ENCODE peak calls at places on chromosomes 16 and 17, in seven cellular contexts. W, S, B, L, F, I and G are unnamed samples.
A peak's percentile ranks its signal among the peaks of the same experiment; 100 is the strongest.

GRCh38 chr16:86041807-86042206 is 142.8 kb downstream of the IRF8 start:
- DNase-seq in W (no peak), S (no peak), B (no peak), L (no peak), F (no peak), I (no peak), G (no peak)

GRCh38 chr17:18179221-18179620 is 4.4 kb upstream of the ALKBH5 start:
- DNase-seq in W (no peak), S (no peak), B (no peak), L (no peak), F (no peak), I (no peak), G (no peak)

GRCh38 chr16:69855587-69855986 is 93.5 kb downstream of the WWP2 start:
- DNase-seq in W (no peak), S (no peak), B (no peak), L (no peak), F (no peak), I (no peak), G (no peak)

GRCh38 chr17:10729334-10730193 is at the start of gene TMEM220:
- DNase-seq in W (peak; percentile 68), S (peak; percentile 93), B (peak; percentile 82), L (peak; percentile 73), F (peak; percentile 89), I (peak; percentile 87), G (peak; percentile 85)

GRCh38 chr17:19520641-19521040 is 13.0 kb upstream of the SLC47A1 start:
- DNase-seq in W (no peak), S (no peak), B (no peak), L (no peak), F (no peak), I (no peak), G (no peak)

GRCh38 chr16:15772579-15773293 is 84.1 kb downstream of the MYH11 start:
- DNase-seq in W (no peak), S (no peak), B (no peak), L (no peak), F (no peak), I (no peak), G (no peak)

GRCh38 chr16:66554492-66554891 is 2.1 kb downstream of the CKLF start:
- DNase-seq in W (no peak), S (no peak), B (no peak), L (no peak), F (no peak), I (no peak), G (no peak)

GRCh38 chr17:781920-782731 is at the start of the genes GLOD4 and MRM3:
- DNase-seq in W (peak; percentile 81), S (peak; percentile 98), B (peak; percentile 93), L (peak; percentile 92), F (peak; percentile 92), I (peak; percentile 97), G (peak; percentile 95)

GRCh38 chr17:17774009-17774881 is 62.5 kb downstream of the SREBF1 start:
- DNase-seq in W (no peak), S (no peak), B (no peak), L (no peak), F (peak; percentile 62), I (no peak), G (no peak)

GRCh38 chr16:57318240-57318970 is 33.9 kb upstream of the PLLP start:
- DNase-seq in W (no peak), S (no peak), B (no peak), L (peak; percentile 47), F (no peak), I (no peak), G (peak; percentile 43)

GRCh38 chr16:68265078-68265925 is 976 bp downstream of the SLC7A6 start:
- DNase-seq in W (peak; percentile 36), S (peak; percentile 85), B (peak; percentile 83), L (peak; percentile 58), F (peak; percentile 88), I (peak; percentile 56), G (peak; percentile 86)

GRCh38 chr17:27226611-27227234 is 67.2 kb upstream of the WSB1 start:
- DNase-seq in W (no peak), S (no peak), B (no peak), L (no peak), F (peak; percentile 76), I (no peak), G (no peak)

GRCh38 chr16:71504901-71505300 is 15.8 kb upstream of the ZNF19 start:
- DNase-seq in W (no peak), S (no peak), B (no peak), L (no peak), F (no peak), I (no peak), G (no peak)

GRCh38 chr16:70412385-70412784 is 26.5 kb downstream of the ST3GAL2 start:
- DNase-seq in W (no peak), S (no peak), B (no peak), L (no peak), F (no peak), I (no peak), G (no peak)

GRCh38 chr17:8466873-8467272 is 31.2 kb downstream of the NDEL1 start:
- DNase-seq in W (no peak), S (no peak), B (no peak), L (no peak), F (no peak), I (no peak), G (no peak)

GRCh38 chr17:82489117-82489516 is 30.4 kb upstream of the FOXK2 start:
- DNase-seq in W (no peak), S (no peak), B (no peak), L (peak; percentile 58), F (peak; percentile 91), I (no peak), G (peak; percentile 86)

GRCh38 chr17:17739388-17740066 is 58.3 kb downstream of the RAI1 start:
- DNase-seq in W (peak; percentile 50), S (no peak), B (no peak), L (no peak), F (peak; percentile 86), I (peak; percentile 78), G (no peak)

GRCh38 chr17:4433515-4434031 is at the start of gene SPNS3:
- DNase-seq in W (no peak), S (no peak), B (no peak), L (no peak), F (no peak), I (no peak), G (no peak)

GRCh38 chr17:71919181-71919580 is 201.6 kb upstream of the SOX9 start:
- DNase-seq in W (no peak), S (no peak), B (no peak), L (no peak), F (no peak), I (no peak), G (no peak)

GRCh38 chr16:73057369-73058210 is 9.7 kb upstream of the ZFHX3 start:
- DNase-seq in W (peak; percentile 66), S (no peak), B (no peak), L (no peak), F (peak; percentile 69), I (peak; percentile 76), G (no peak)

GRCh38 chr16:52548261-52549010 is 1.5 kb upstream of the TOX3 start:
- DNase-seq in W (no peak), S (no peak), B (no peak), L (no peak), F (no peak), I (no peak), G (no peak)

GRCh38 chr16:89061590-89062380 is 31.9 kb upstream of the ACSF3 start:
- DNase-seq in W (no peak), S (no peak), B (no peak), L (no peak), F (no peak), I (no peak), G (no peak)

GRCh38 chr16:12119562-12119961 is 143.0 kb downstream of the SNX29 start:
- DNase-seq in W (no peak), S (no peak), B (no peak), L (peak; percentile 29), F (peak; percentile 57), I (no peak), G (no peak)

GRCh38 chr16:27365142-27366089 is 36.6 kb upstream of the IL21R start:
- DNase-seq in W (no peak), S (no peak), B (no peak), L (no peak), F (peak; percentile 65), I (no peak), G (no peak)

GRCh38 chr17:9230346-9230745 is 209.0 kb downstream of the NTN1 start:
- DNase-seq in W (no peak), S (no peak), B (no peak), L (no peak), F (peak; percentile 66), I (peak; percentile 73), G (no peak)

GRCh38 chr17:74939534-74939933 is 3.8 kb downstream of the OTOP3 start:
- DNase-seq in W (no peak), S (no peak), B (no peak), L (no peak), F (no peak), I (no peak), G (no peak)

DNA sequence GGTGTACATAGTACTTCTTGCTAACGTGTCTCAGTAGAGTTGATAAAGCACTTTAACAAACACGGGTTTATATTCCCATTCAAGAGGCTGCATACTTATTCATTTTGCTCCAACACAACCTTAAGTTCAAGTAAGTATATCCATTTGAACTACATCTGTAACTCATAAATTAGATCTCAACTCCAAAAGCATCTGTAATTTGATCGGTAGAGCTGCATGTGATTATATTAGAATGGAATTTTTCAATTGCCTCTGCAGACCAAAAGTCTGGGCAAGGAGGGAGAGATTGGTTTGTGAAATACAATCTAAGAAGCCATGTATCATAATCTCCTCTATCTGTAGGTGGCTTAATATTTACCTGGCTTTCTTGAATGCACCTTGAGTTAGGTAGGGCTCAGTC is 371.0 kb downstream of the RBFOX1 start:
- DNase-seq in W (no peak), S (no peak), B (no peak), L (no peak), F (no peak), I (no peak), G (no peak)
- H3K4me1 ChIP-seq in W (no peaks in the 10 kb centered on the region), S (no peaks in the 10 kb centered on the region), B (no peaks in the 10 kb centered on the region), L (no peaks in the 10 kb centered on the region), F (no peaks in the 10 kb centered on the region), I (no peaks in the 10 kb centered on the region), G (no peaks in the 10 kb centered on the region)

GRCh38 chr17:16583781-16584180 is 14.8 kb upstream of the ZNF287 start:
- DNase-seq in W (no peak), S (no peak), B (no peak), L (no peak), F (no peak), I (no peak), G (no peak)
- H3K4me3 ChIP-seq in W (peak overlapping the region; percentile 58), S (no peak overlapping the region), B (no peak overlapping the region), L (no peak overlapping the region), F (peak overlapping the region; percentile 68), I (no peak overlapping the region), G (no peak overlapping the region)

GRCh38 chr16:1444730-1445517 is 568 bp upstream of the CCDC154 start:
- DNase-seq in W (no peak), S (no peak), B (no peak), L (no peak), F (no peak), I (no peak), G (no peak)
- H3K4me1 ChIP-seq in W (no peaks in the 10 kb centered on the region), S (no peaks in the 10 kb centered on the region), B (no peaks in the 10 kb centered on the region), L (no peaks in the 10 kb centered on the region), F (no peaks in the 10 kb centered on the region), I (no peaks in the 10 kb centered on the region), G (no peaks in the 10 kb centered on the region)

GRCh38 chr16:29662729-29663019 is 373 bp upstream of the SPN start:
- DNase-seq in W (no peak), S (no peak), B (no peak), L (no peak), F (no peak), I (no peak), G (no peak)
- H3K4me3 ChIP-seq in W (no peak overlapping the region), S (no peak overlapping the region), B (no peak overlapping the region), L (no peak overlapping the region), F (no peak overlapping the region), I (no peak overlapping the region), G (no peak overlapping the region)

GRCh38 chr16:9114842-9115241 is 23.4 kb downstream of the HAPSTR1 start:
- DNase-seq in W (no peak), S (no peak), B (peak; percentile 13), L (no peak), F (no peak), I (no peak), G (no peak)
- H3K4me1 ChIP-seq in W (peaks cover 18% of the 10 kb centered on the region), S (peaks cover 37% of the 10 kb centered on the region), B (peaks cover 15% of the 10 kb centered on the region), L (peaks cover 92% of the 10 kb centered on the region), F (peaks cover 82% of the 10 kb centered on the region), I (peaks cover 21% of the 10 kb centered on the region), G (peaks cover 81% of the 10 kb centered on the region)